ENCODE peak calls at places on chromosomes 4 and X, in eight cellular contexts. One of them, this sample, is unnamed.

GRCh38 chr4:76485450-76485849 is 50.4 kb downstream of the SHROOM3 start:
- DNase-seq in GM23338: peak
- DNase-seq in heart left ventricle: no peak
- DNase-seq in tibial artery: no peak
- DNase-seq in suprapubic skin: no peak
- DNase-seq in uterus: no peak
- DNase-seq in heart right ventricle: no peak
- DNase-seq in ovary: no peak
- DNase-seq in this sample: no peak

GRCh38 chrX:152418025-152418424 is 33.1 kb downstream of the GABRA3 start:
- DNase-seq in uterus: no peak
- DNase-seq in suprapubic skin: no peak
- DNase-seq in heart right ventricle: no peak
- DNase-seq in heart left ventricle: no peak
- DNase-seq in ovary: no peak
- DNase-seq in tibial artery: no peak
- DNase-seq in GM23338: no peak
- DNase-seq in this sample: no peak

GRCh38 chr4:3628868-3629175 is 96.6 kb upstream of the LRPAP1 start:
- DNase-seq in tibial artery: no peak
- DNase-seq in uterus: peak
- DNase-seq in suprapubic skin: no peak
- DNase-seq in heart right ventricle: no peak
- DNase-seq in ovary: no peak
- DNase-seq in heart left ventricle: no peak
- DNase-seq in GM23338: no peak
- DNase-seq in this sample: no peak

GRCh38 chrX:117636826-117637225 is 479.8 kb downstream of the KLHL13 start:
- DNase-seq in uterus: no peak
- DNase-seq in heart right ventricle: no peak
- DNase-seq in heart left ventricle: no peak
- DNase-seq in tibial artery: no peak
- DNase-seq in suprapubic skin: no peak
- DNase-seq in GM23338: no peak
- DNase-seq in ovary: no peak
- DNase-seq in this sample: no peak

GRCh38 chrX:24204331-24204730 is 54.8 kb downstream of the ZFX start:
- DNase-seq in ovary: no peak
- DNase-seq in heart right ventricle: no peak
- DNase-seq in GM23338: no peak
- DNase-seq in suprapubic skin: no peak
- DNase-seq in heart left ventricle: no peak
- DNase-seq in uterus: no peak
- DNase-seq in tibial artery: no peak
- DNase-seq in this sample: no peak

GRCh38 chr4:158811704-158812103 is 42.9 kb downstream of the FNIP2 start:
- DNase-seq in GM23338: no peak
- DNase-seq in uterus: no peak
- DNase-seq in heart right ventricle: no peak
- DNase-seq in heart left ventricle: peak
- DNase-seq in ovary: no peak
- DNase-seq in suprapubic skin: no peak
- DNase-seq in tibial artery: peak
- DNase-seq in this sample: no peak

GRCh38 chr4:76562851-76563803 is 128.1 kb downstream of the SHROOM3 start:
- DNase-seq in GM23338: no peak
- DNase-seq in heart right ventricle: no peak
- DNase-seq in ovary: no peak
- DNase-seq in tibial artery: no peak
- DNase-seq in suprapubic skin: no peak
- DNase-seq in heart left ventricle: no peak
- DNase-seq in uterus: no peak
- DNase-seq in this sample: no peak

GRCh38 chrX:104419211-104419610 is 146.8 kb upstream of the IL1RAPL2 start:
- DNase-seq in ovary: no peak
- DNase-seq in tibial artery: no peak
- DNase-seq in heart left ventricle: no peak
- DNase-seq in GM23338: no peak
- DNase-seq in uterus: no peak
- DNase-seq in suprapubic skin: no peak
- DNase-seq in heart right ventricle: no peak
- DNase-seq in this sample: no peak

GRCh38 chr4:48653217-48654014 is 126.7 kb downstream of the FRYL start:
- DNase-seq in tibial artery: peak
- DNase-seq in ovary: peak
- DNase-seq in GM23338: peak
- DNase-seq in heart left ventricle: peak
- DNase-seq in heart right ventricle: peak
- DNase-seq in suprapubic skin: no peak
- DNase-seq in uterus: no peak
- DNase-seq in this sample: peak

GRCh38 chrX:48695524-48695875 is 1.0 kb upstream of the SUV39H1 start:
- DNase-seq in ovary: no peak
- DNase-seq in suprapubic skin: no peak
- DNase-seq in heart right ventricle: no peak
- DNase-seq in heart left ventricle: no peak
- DNase-seq in tibial artery: no peak
- DNase-seq in GM23338: no peak
- DNase-seq in uterus: no peak
- DNase-seq in this sample: no peak

GRCh38 chrX:48695925-48696300 is 621 bp upstream of the SUV39H1 start:
- DNase-seq in GM23338: no peak
- DNase-seq in ovary: no peak
- DNase-seq in tibial artery: no peak
- DNase-seq in uterus: no peak
- DNase-seq in heart right ventricle: no peak
- DNase-seq in suprapubic skin: no peak
- DNase-seq in heart left ventricle: no peak
- DNase-seq in this sample: no peak

GRCh38 chrX:48697182-48697727 is 721 bp downstream of the SUV39H1 start:
- DNase-seq in GM23338: peak
- DNase-seq in heart left ventricle: no peak
- DNase-seq in suprapubic skin: no peak
- DNase-seq in heart right ventricle: no peak
- DNase-seq in tibial artery: no peak
- DNase-seq in ovary: no peak
- DNase-seq in uterus: no peak
- DNase-seq in this sample: no peak

GRCh38 chrX:48696301-48697181 is at the start of gene SUV39H1:
- DNase-seq in heart right ventricle: peak
- DNase-seq in uterus: peak
- DNase-seq in GM23338: peak
- DNase-seq in heart left ventricle: peak
- DNase-seq in ovary: peak
- DNase-seq in suprapubic skin: peak
- DNase-seq in tibial artery: peak
- DNase-seq in this sample: peak

DNA sequence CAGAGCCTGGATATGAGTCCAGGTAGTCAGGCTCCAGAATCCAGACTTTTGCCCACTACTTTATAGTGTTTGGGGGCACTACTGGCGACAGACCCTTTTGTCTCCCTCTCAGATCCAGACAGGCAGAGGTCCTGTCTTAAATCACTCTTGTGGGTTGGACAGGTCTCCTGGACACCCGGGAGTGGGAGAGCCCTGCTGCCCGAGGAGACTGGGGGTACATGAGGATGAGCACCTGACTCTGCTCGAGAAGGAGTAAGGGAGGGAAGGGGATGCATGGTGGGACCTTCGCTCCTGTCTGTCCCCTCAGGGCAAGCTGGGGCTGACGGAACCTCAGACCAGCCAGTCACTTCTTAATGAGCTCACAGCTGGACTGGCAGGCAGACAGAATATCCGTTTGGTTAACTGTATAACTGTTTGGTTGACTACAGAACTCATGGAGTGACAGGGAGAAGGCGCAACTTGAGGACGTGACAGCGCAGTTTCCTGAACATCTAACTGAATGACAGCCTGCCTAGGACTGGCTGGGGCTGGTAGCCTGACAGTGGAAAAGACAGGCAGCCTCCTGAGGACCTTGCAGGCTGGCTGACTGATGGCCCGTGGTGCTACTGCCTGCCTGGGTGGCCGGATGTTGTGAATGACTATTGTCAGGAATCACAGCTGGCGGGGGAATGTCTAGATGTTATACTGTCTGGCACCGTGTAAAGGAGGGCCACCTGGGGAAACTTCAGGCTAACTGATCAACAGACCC is 1.6 kb upstream of the SUV39H1 start:
- DNase-seq in heart right ventricle: no peak
- DNase-seq in heart left ventricle: no peak
- DNase-seq in ovary: no peak
- DNase-seq in suprapubic skin: no peak
- DNase-seq in tibial artery: no peak
- DNase-seq in GM23338: no peak
- DNase-seq in uterus: no peak
- DNase-seq in this sample: no peak
- H3K4me3 ChIP-seq in heart right ventricle: no peak
- H3K4me3 ChIP-seq in heart left ventricle: peak
- H3K4me3 ChIP-seq in ovary: no peak
- H3K4me3 ChIP-seq in suprapubic skin: no peak
- H3K4me3 ChIP-seq in tibial artery: no peak
- H3K4me3 ChIP-seq in GM23338: no peak
- H3K4me3 ChIP-seq in uterus: no peak
- H3K4me3 ChIP-seq in this sample: peak

DNA sequence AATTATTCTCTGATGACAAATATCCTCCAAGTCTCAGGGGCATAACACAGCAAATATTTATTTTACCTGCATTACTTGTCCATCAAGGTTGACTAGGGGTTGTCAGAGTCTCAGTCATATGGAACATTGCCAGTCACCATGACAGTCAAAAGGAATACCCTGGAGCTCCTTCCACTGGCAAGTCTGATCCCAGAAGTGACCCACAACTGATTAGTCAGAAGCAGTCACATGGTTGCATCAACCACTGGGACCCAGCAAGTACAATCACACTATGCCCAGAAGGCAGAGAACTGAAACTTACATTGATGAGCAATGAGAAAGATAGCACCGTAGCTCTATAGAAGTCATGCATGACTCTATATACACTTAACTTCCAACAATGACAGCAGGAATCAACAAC is 41.9 kb upstream of the SOD3 start:
- DNase-seq in uterus: no peak
- DNase-seq in GM23338: no peak
- DNase-seq in heart right ventricle: no peak
- DNase-seq in tibial artery: no peak
- DNase-seq in heart left ventricle: no peak
- DNase-seq in suprapubic skin: no peak
- DNase-seq in ovary: no peak
- DNase-seq in this sample: no peak
- H3K27ac ChIP-seq in uterus: no peak
- H3K27ac ChIP-seq in GM23338: no peak
- H3K27ac ChIP-seq in heart right ventricle: no peak
- H3K27ac ChIP-seq in tibial artery: no peak
- H3K27ac ChIP-seq in heart left ventricle: no peak
- H3K27ac ChIP-seq in suprapubic skin: no peak
- H3K27ac ChIP-seq in ovary: no peak
- H3K27ac ChIP-seq in this sample: no peak

GRCh38 chrX:143788265-143788664 is 67.7 kb upstream of the SPANXN2 start:
- DNase-seq in tibial artery: no peak
- DNase-seq in heart left ventricle: no peak
- DNase-seq in heart right ventricle: no peak
- DNase-seq in ovary: no peak
- DNase-seq in GM23338: peak
- DNase-seq in uterus: no peak
- DNase-seq in suprapubic skin: no peak
- DNase-seq in this sample: no peak
- TF ChIP-seq CTCF in tibial artery: no peak
- TF ChIP-seq CTCF in heart left ventricle: no peak
- TF ChIP-seq CTCF in heart right ventricle: no peak
- TF ChIP-seq CTCF in ovary: no peak
- TF ChIP-seq CTCF in GM23338: no peak
- TF ChIP-seq CTCF in uterus: no peak
- TF ChIP-seq CTCF in suprapubic skin: no peak
- TF ChIP-seq CTCF in this sample: no peak

GRCh38 chr4:89929425-89930272 is 35.0 kb downstream of the MMRN1 start:
- DNase-seq in suprapubic skin: no peak
- DNase-seq in uterus: no peak
- DNase-seq in tibial artery: no peak
- DNase-seq in ovary: no peak
- DNase-seq in GM23338: no peak
- DNase-seq in heart left ventricle: no peak
- DNase-seq in heart right ventricle: no peak
- DNase-seq in this sample: no peak
- H3K4me3 ChIP-seq in suprapubic skin: no peak
- H3K4me3 ChIP-seq in uterus: no peak
- H3K4me3 ChIP-seq in tibial artery: no peak
- H3K4me3 ChIP-seq in ovary: no peak
- H3K4me3 ChIP-seq in GM23338: no peak
- H3K4me3 ChIP-seq in heart left ventricle: no peak
- H3K4me3 ChIP-seq in heart right ventricle: no peak
- H3K4me3 ChIP-seq in this sample: no peak

GRCh38 chr4:52358855-52359254 is 300.2 kb downstream of the USP46 start:
- DNase-seq in ovary: no peak
- DNase-seq in tibial artery: no peak
- DNase-seq in heart right ventricle: no peak
- DNase-seq in GM23338: no peak
- DNase-seq in heart left ventricle: peak
- DNase-seq in uterus: no peak
- DNase-seq in suprapubic skin: no peak
- DNase-seq in this sample: no peak
- H3K27ac ChIP-seq in ovary: peak
- H3K27ac ChIP-seq in tibial artery: no peak
- H3K27ac ChIP-seq in heart right ventricle: no peak
- H3K27ac ChIP-seq in GM23338: no peak
- H3K27ac ChIP-seq in heart left ventricle: no peak
- H3K27ac ChIP-seq in uterus: no peak
- H3K27ac ChIP-seq in suprapubic skin: no peak
- H3K27ac ChIP-seq in this sample: no peak

GRCh38 chr4:54986095-54986846 is 139.1 kb downstream of the KDR start:
- DNase-seq in uterus: no peak
- DNase-seq in GM23338: peak
- DNase-seq in suprapubic skin: no peak
- DNase-seq in tibial artery: no peak
- DNase-seq in heart left ventricle: no peak
- DNase-seq in ovary: no peak
- DNase-seq in heart right ventricle: no peak
- DNase-seq in this sample: no peak

GRCh38 chr4:54988655-54989054 is 136.7 kb downstream of the KDR start:
- DNase-seq in uterus: no peak
- DNase-seq in GM23338: no peak
- DNase-seq in heart left ventricle: no peak
- DNase-seq in suprapubic skin: no peak
- DNase-seq in ovary: no peak
- DNase-seq in tibial artery: no peak
- DNase-seq in heart right ventricle: no peak
- DNase-seq in this sample: no peak

GRCh38 chr4:54992266-54992665 is 133.1 kb downstream of the KDR start:
- DNase-seq in heart left ventricle: no peak
- DNase-seq in heart right ventricle: no peak
- DNase-seq in tibial artery: no peak
- DNase-seq in ovary: no peak
- DNase-seq in GM23338: no peak
- DNase-seq in suprapubic skin: no peak
- DNase-seq in uterus: no peak
- DNase-seq in this sample: no peak
- TF ChIP-seq CTCF in heart left ventricle: no peak
- TF ChIP-seq CTCF in heart right ventricle: no peak
- TF ChIP-seq CTCF in tibial artery: no peak
- TF ChIP-seq CTCF in ovary: no peak
- TF ChIP-seq CTCF in GM23338: no peak
- TF ChIP-seq CTCF in suprapubic skin: no peak
- TF ChIP-seq CTCF in uterus: no peak
- TF ChIP-seq CTCF in this sample: no peak

GRCh38 chr4:1177274-1178141 is 5.1 kb upstream of the SPON2 start:
- DNase-seq in uterus: no peak
- DNase-seq in suprapubic skin: peak
- DNase-seq in tibial artery: no peak
- DNase-seq in GM23338: no peak
- DNase-seq in heart right ventricle: peak
- DNase-seq in ovary: no peak
- DNase-seq in heart left ventricle: peak
- DNase-seq in this sample: no peak
- H3K4me3 ChIP-seq in uterus: no peak
- H3K4me3 ChIP-seq in suprapubic skin: no peak
- H3K4me3 ChIP-seq in tibial artery: no peak
- H3K4me3 ChIP-seq in GM23338: no peak
- H3K4me3 ChIP-seq in heart right ventricle: no peak
- H3K4me3 ChIP-seq in ovary: no peak
- H3K4me3 ChIP-seq in heart left ventricle: no peak
- H3K4me3 ChIP-seq in this sample: no peak